ENCODE peak calls at places on chromosomes 7 and 10, in six cellular contexts. P is tibial artery, I is dorsolateral prefrontal cortex, O is stomach, K is cardiac muscle cell, H is IMR-90. D is an unnamed sample.

GRCh38 chr7:4854916-4855315 is 6.9 kb downstream of the PAPOLB start:
- DNase-seq in P (no peak), I (no peak), O (no peak), K (no peak), H (peak; percentile 8), D (no peak)

GRCh38 chr7:264541-265191 is 25.3 kb upstream of the FOXL3 start:
- DNase-seq in P (no peak), I (no peak), O (peak; percentile 77), K (no peak), H (no peak), D (no peak)

GRCh38 chr10:71268751-71269150 is 50.3 kb upstream of the SLC29A3 start:
- DNase-seq in P (no peak), I (peak; percentile 50), O (no peak), K (no peak), H (peak; percentile 44), D (no peak)

GRCh38 chr10:105063796-105064195 is 422.7 kb downstream of the SORCS3 start:
- DNase-seq in P (no peak), I (peak; percentile 10), O (peak; percentile 35), K (no peak), H (no peak), D (no peak)

GRCh38 chr10:76675951-76676587 is 961.5 kb downstream of the KCNMA1 start:
- DNase-seq in P (peak; percentile 86), I (peak; percentile 51), O (no peak), K (peak; percentile 8), H (no peak), D (no peak)

GRCh38 chr10:132547421-132547861 is 9.9 kb downstream of the INPP5A start:
- DNase-seq in P (peak; percentile 16), I (peak; percentile 3), O (no peak), K (no peak), H (no peak), D (no peak)

GRCh38 chr10:86294346-86295265 is 72.0 kb downstream of the GRID1 start:
- DNase-seq in P (no peak), I (no peak), O (peak; percentile 14), K (no peak), H (no peak), D (no peak)

GRCh38 chr7:81492240-81492639 is 277.6 kb downstream of the HGF start:
- DNase-seq in P (no peak), I (no peak), O (no peak), K (no peak), H (no peak), D (no peak)

GRCh38 chr10:23408330-23408976 is 30.4 kb upstream of the OTUD1 start:
- DNase-seq in P (no peak), I (no peak), O (no peak), K (peak; percentile 44), H (peak; percentile 95), D (no peak)

GRCh38 chr10:64286533-64286932 is 765.3 kb downstream of the REEP3 start:
- DNase-seq in P (no peak), I (peak; percentile 39), O (no peak), K (no peak), H (no peak), D (no peak)

GRCh38 chr10:120480065-120480600 is 23.1 kb downstream of the PLPP4 start:
- DNase-seq in P (no peak), I (no peak), O (no peak), K (no peak), H (no peak), D (no peak)
- TF ChIP-seq CTCF in P (no peak), I (no peak), O (no peak), K (no peak), H (no peak), D (peak; percentile 29)

DNA sequence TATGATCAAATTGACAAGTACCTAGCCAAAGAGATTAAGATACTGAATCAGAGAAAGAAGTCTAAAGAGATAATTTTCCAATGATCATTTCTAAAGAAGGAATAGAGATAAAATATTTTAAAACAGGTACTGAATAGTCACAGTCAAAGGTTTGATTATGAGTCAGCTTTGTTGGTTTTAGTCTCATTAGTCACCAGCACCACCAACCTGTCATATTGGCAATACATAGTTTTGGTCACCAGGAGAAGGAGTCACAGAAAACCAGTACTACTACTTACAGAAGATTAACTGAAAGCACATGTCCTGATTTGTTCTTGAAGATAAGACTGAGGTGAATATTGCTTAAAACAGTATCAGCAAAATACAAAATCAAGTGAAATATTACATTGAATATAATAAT is 34.6 kb downstream of the ZEB1 start:
- DNase-seq in P (no peak), I (no peak), O (no peak), K (peak; percentile 28), H (peak; percentile 76), D (no peak)
- TF ChIP-seq CTCF in P (peak; percentile 6), I (no peak), O (no peak), K (no peak), H (no peak), D (no peak)

GRCh38 chr7:132154248-132154647 is 422.0 kb downstream of the PLXNA4 start:
- DNase-seq in P (no peak), I (no peak), O (no peak), K (no peak), H (no peak), D (no peak)
- TF ChIP-seq CTCF in P (no peak), I (no peak), O (no peak), K (no peak), H (no peak), D (no peak)

GRCh38 chr10:96641896-96642295 is 55.1 kb upstream of the TM9SF3 start:
- DNase-seq in P (no peak), I (no peak), O (no peak), K (no peak), H (no peak), D (no peak)

GRCh38 chr10:96642530-96642929 is 55.7 kb upstream of the TM9SF3 start:
- DNase-seq in P (no peak), I (no peak), O (no peak), K (no peak), H (no peak), D (no peak)

GRCh38 chr10:96645191-96645721 is 58.4 kb upstream of the TM9SF3 start:
- DNase-seq in P (peak; percentile 53), I (no peak), O (no peak), K (no peak), H (peak; percentile 15), D (no peak)

GRCh38 chr10:96642973-96643372 is 56.2 kb upstream of the TM9SF3 start:
- DNase-seq in P (peak; percentile 79), I (peak; percentile 47), O (peak; percentile 74), K (peak; percentile 27), H (peak; percentile 31), D (no peak)

DNA sequence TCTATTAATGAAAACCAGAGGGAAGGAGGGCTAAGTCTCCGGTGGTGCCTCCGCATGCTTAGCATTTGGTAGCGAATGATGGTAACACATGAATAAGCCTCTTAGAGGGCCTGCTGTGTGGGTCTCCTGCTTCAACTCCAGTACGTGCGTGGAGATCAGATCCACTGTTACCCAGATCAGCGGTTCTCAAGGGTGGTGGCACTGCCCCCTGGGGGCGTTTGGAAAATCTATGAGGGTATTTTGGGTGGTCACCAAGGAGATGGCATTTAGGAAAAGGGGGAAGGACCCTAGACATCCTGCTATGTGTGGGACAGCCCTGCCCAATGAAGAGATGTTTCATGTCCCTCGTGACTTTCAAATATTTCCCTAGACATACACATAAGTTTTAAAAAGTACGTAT is 57.1 kb upstream of the TM9SF3 start:
- DNase-seq in P (no peak), I (no peak), O (no peak), K (no peak), H (no peak), D (no peak)
- TF ChIP-seq CTCF in P (no peak), I (no peak), O (no peak), K (no peak), H (no peak), D (no peak)

GRCh38 chr10:35372329-35372728 is 36.0 kb downstream of the CCNY start:
- DNase-seq in P (no peak), I (no peak), O (no peak), K (peak; percentile 41), H (no peak), D (no peak)

GRCh38 chr10:35378547-35379210 is 42.4 kb downstream of the CCNY start:
- DNase-seq in P (no peak), I (no peak), O (no peak), K (peak; percentile 51), H (peak; percentile 60), D (no peak)

GRCh38 chr10:35377050-35377723 is 40.9 kb downstream of the CCNY start:
- DNase-seq in P (no peak), I (no peak), O (no peak), K (no peak), H (no peak), D (no peak)

GRCh38 chr10:35371731-35372130 is 35.4 kb downstream of the CCNY start:
- DNase-seq in P (no peak), I (no peak), O (no peak), K (no peak), H (no peak), D (no peak)

DNA sequence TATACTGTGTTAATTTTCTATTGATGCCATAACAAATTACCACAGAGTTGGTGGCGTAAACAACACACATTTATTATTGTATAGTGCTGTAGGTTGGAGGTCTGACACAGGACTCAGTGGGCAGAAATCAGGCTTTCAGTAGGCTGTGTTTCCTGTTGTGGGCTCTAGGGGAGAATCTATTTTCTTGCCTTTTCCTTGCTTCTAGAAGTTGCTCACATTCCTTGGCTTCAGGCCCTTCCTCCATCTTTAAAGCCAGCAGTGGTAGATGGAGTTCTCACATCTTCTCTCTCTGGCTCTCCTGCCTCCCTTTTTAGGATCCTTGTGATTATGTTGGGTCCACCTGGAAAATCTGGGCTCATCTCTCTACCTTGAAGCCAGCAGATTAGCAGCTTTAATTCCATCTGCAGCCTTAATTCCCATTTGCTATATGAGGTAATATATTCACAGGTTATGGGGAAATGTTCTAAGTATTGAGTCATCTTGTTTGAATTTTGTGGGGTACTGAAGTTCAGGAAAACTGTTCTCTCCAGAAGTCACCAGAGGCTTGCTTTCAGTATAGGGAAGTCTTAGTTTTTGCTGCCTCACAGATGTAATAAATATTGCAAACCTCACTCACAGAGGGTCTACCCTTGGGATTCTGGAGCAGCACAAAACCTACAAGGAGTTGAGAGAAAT is 38.9 kb downstream of the CCNY start:
- DNase-seq in P (no peak), I (no peak), O (no peak), K (peak; percentile 36), H (peak; percentile 47), D (no peak)
- TF ChIP-seq CTCF in P (no peak), I (no peak), O (no peak), K (no peak), H (peak; percentile 7), D (no peak)

DNA sequence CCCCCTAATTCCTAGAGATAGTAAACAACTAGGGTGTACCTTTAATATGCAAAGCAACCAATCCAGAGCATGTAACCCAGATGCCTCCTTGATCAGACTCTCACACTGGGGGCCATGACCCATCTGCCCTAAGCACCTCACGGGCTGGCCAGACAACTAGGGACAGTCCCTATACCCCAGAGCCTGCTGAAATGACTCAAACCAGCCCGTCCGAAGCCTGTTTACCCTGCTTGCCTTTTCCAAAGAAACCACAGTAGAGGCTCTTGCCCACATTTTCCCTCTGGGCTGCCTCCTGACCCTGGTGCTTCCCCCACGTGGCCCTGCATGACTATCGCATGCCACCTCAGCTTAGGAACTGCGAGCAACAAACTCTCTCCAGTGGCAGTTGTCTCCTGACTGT is 46.2 kb downstream of the RGS10 start:
- DNase-seq in P (no peak), I (no peak), O (no peak), K (no peak), H (no peak), D (no peak)
- TF ChIP-seq CTCF in P (no peak), I (no peak), O (no peak), K (no peak), H (no peak), D (no peak)

D was measured in AG04449.